ENCODE peak calls at places on chromosomes 5 and 9, in six cellular contexts. C is HepG2, A is suprapubic skin, Y is H54, P is endothelial cell of umbilical vein, J is A549. U is an unnamed sample.

GRCh38 chr5:132022737-132023136 is 11.3 kb upstream of the ACSL6 start:
- DNase-seq in A (no peak), Y (no peak), J (no peak), P (no peak), C (no peak), U (no peak)

GRCh38 chr5:646396-647201 is 34.5 kb downstream of the CEP72 start:
- DNase-seq in J (no peak), C (no peak), A (no peak), Y (no peak), P (no peak), U (no peak)

GRCh38 chr9:73265876-73266275 is 114.2 kb downstream of the ANXA1 start:
- DNase-seq in J (no peak), C (no peak), P (no peak), Y (no peak), A (no peak), U (no peak)

GRCh38 chr5:128464596-128464995 is 73.4 kb downstream of the FBN2 start:
- DNase-seq in P (no peak), A (no peak), C (no peak), Y (no peak), J (no peak), U (no peak)

GRCh38 chr5:107442452-107442851 is 228.3 kb downstream of the EFNA5 start:
- DNase-seq in A (no peak), J (no peak), Y (no peak), C (no peak), P (no peak), U (no peak)

GRCh38 chr5:146667633-146668032 is 151.6 kb upstream of the GPR151 start:
- DNase-seq in J (no peak), A (no peak), P (peak), Y (peak), C (no peak), U (no peak)

GRCh38 chr5:179974946-179975712 is 67.4 kb upstream of the TBC1D9B start:
- DNase-seq in A (no peak), Y (peak), C (peak), P (peak), J (peak), U (peak)

GRCh38 chr5:9869616-9870288 is 239.6 kb upstream of the TAS2R1 start:
- DNase-seq in J (no peak), A (no peak), P (no peak), C (no peak), Y (no peak), U (no peak)

GRCh38 chr5:18276939-18277338 is 642.7 kb downstream of the TAF11L14 start:
- DNase-seq in Y (no peak), P (no peak), J (no peak), A (no peak), C (no peak), U (no peak)

GRCh38 chr5:157187046-157187754 is 6.6 kb downstream of the ITK start:
- DNase-seq in C (no peak), J (no peak), A (no peak), Y (no peak), P (no peak), U (no peak)

GRCh38 chr9:33263936-33264472 is 504 bp downstream of the BAG1 start:
- DNase-seq in P (no peak), A (peak), J (no peak), C (peak), Y (no peak), U (peak)

GRCh38 chr9:93107825-93108161 is 11.8 kb downstream of the CARD19 start:
- DNase-seq in P (no peak), C (no peak), Y (no peak), J (no peak), A (peak), U (no peak)

GRCh38 chr9:27572566-27572917 is 739 bp downstream of the C9orf72 start:
- DNase-seq in C (peak), P (no peak), Y (no peak), J (peak), A (no peak), U (peak)

GRCh38 chr5:148445578-148445977 is 61.8 kb downstream of the FBXO38 start:
- DNase-seq in C (no peak), Y (no peak), P (no peak), A (no peak), J (no peak), U (no peak)
- TF ChIP-seq POLR2A in C (no peak), Y (no peak), P (no peak), A (no peak), J (no peak), U (no peak)

GRCh38 chr9:129686736-129687135 is 21.3 kb downstream of the PRRX2 start:
- DNase-seq in C (no peak), A (no peak), P (no peak), Y (no peak), J (no peak), U (no peak)

GRCh38 chr9:129682381-129682780 is 16.9 kb downstream of the PRRX2 start:
- DNase-seq in A (no peak), Y (no peak), P (no peak), J (no peak), C (no peak), U (no peak)

GRCh38 chr9:129687391-129687790 is 21.9 kb downstream of the PRRX2 start:
- DNase-seq in Y (peak), J (peak), C (no peak), A (no peak), P (no peak), U (no peak)

GRCh38 chr9:129685933-129686259 is 20.4 kb downstream of the PRRX2 start:
- DNase-seq in J (no peak), A (no peak), C (no peak), P (no peak), Y (no peak), U (no peak)

GRCh38 chr9:129685220-129685932 is 19.9 kb downstream of the PRRX2 start:
- DNase-seq in A (no peak), C (no peak), Y (peak), J (peak), P (no peak), U (no peak)
- TF ChIP-seq POLR2A in A (no peak), C (no peak), Y (no peak), J (no peak), P (no peak), U (no peak)

DNA sequence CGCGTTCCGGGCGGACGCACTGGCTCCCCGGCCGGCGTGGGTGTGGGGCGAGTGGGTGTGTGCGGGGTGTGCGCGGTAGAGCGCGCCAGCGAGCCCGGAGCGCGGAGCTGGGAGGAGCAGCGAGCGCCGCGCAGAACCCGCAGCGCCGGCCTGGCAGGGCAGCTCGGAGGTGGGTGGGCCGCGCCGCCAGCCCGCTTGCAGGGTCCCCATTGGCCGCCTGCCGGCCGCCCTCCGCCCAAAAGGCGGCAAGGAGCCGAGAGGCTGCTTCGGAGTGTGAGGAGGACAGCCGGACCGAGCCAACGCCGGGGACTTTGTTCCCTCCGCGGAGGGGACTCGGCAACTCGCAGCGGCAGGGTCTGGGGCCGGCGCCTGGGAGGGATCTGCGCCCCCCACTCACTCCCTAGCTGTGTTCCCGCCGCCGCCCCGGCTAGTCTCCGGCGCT is at the start of gene DAPK1:
- DNase-seq in P (peak), Y (no peak), A (no peak), J (peak), C (peak), U (peak)
- TF ChIP-seq POLR2A in P (peak), Y (no peak), A (peak), J (peak), C (peak), U (peak)

GRCh38 chr9:137175345-137175961 is 3.6 kb upstream of the TMEM210 start:
- DNase-seq in J (no peak), C (no peak), A (no peak), P (no peak), Y (no peak), U (no peak)
- TF ChIP-seq POLR2A in J (no peak), C (no peak), A (no peak), P (no peak), Y (no peak), U (no peak)

DNA sequence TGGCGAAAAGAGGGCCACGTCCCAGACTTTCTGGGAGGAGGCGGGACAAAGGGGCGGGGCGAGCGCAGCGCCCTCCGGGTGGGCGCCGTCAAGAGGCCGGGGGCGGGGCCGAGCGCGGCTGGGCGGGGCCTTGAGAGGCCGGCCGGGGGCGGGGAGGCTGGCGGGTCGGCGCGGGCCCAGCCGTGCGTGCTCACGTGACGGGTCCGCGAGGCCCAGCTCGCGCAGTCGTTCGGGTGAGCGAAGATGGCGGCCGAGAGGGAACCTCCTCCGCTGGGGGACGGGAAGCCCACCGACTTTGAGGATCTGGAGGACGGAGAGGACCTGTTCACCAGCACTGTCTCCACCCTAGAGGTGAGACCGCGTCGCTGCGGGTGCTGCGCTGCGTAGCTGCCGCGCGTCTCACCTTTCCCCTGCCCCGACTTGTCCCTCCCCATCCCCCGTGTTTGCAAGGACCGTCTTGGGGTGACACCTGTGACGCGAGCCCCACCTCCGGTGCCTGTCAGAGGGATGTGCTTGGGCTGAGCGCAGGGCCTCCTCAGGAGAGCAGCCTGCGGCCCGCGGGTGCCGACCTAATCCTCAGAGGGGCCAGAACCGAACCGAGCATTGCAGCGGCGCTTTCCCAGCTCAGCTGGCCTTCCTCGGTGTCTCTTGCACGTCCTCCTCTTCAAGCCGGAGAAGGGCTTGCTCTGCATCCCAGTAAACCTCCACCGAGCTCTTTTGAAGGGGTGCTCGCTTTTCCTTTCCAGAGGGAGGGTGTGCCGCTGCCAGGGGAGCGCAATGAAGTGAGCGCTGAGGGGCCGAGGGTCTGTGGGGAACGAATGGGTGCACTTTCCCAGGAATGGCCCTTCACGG is at the start of gene SNX2:
- DNase-seq in C (peak), J (peak), Y (peak), A (peak), P (peak), U (peak)
- TF ChIP-seq POLR2A in C (peak), J (peak), Y (peak), A (peak), P (peak), U (peak)

GRCh38 chr9:35905912-35906679 is at the start of gene HRCT1:
- DNase-seq in Y (peak), J (peak), C (peak), P (peak), A (peak), U (peak)
- TF ChIP-seq POLR2A in Y (peak), J (no peak), C (no peak), P (peak), A (no peak), U (no peak)

U was measured in erythroblast.